ENCODE peak calls at places on chromosomes 11 and 22, in nine cellular contexts. One of them, this sample, is unnamed. For H3K4me1, the result is how much of the 10 kb centered on the place peaks cover.

GRCh38 chr11:29507381-29507780 is 509.4 kb downstream of the KCNA4 start:
- DNase-seq in tibial nerve: no peak
- DNase-seq in effector memory CD4-positive, alpha-beta T cell: no peak
- DNase-seq in heart right ventricle: no peak
- DNase-seq in A549: no peak
- DNase-seq in ovary: no peak
- DNase-seq in Peyer's patch: no peak
- DNase-seq in MM.1S: no peak
- DNase-seq in neural progenitor cell: no peak
- DNase-seq in this sample: no peak

GRCh38 chr11:111834432-111835163 is 36.8 kb downstream of the ALG9 start:
- DNase-seq in neural progenitor cell: no peak
- DNase-seq in ovary: no peak
- DNase-seq in Peyer's patch: no peak
- DNase-seq in tibial nerve: no peak
- DNase-seq in A549: no peak
- DNase-seq in heart right ventricle: no peak
- DNase-seq in MM.1S: no peak
- DNase-seq in effector memory CD4-positive, alpha-beta T cell: no peak
- DNase-seq in this sample: no peak

GRCh38 chr11:48005133-48005532 is 24.8 kb downstream of the PTPRJ start:
- DNase-seq in tibial nerve: no peak
- DNase-seq in neural progenitor cell: no peak
- DNase-seq in Peyer's patch: no peak
- DNase-seq in MM.1S: peak
- DNase-seq in heart right ventricle: no peak
- DNase-seq in ovary: no peak
- DNase-seq in A549: no peak
- DNase-seq in effector memory CD4-positive, alpha-beta T cell: no peak
- DNase-seq in this sample: peak

GRCh38 chr11:70415176-70415575 is 16.8 kb downstream of the CTTN start:
- DNase-seq in A549: peak
- DNase-seq in heart right ventricle: no peak
- DNase-seq in ovary: no peak
- DNase-seq in effector memory CD4-positive, alpha-beta T cell: no peak
- DNase-seq in tibial nerve: peak
- DNase-seq in Peyer's patch: no peak
- DNase-seq in neural progenitor cell: no peak
- DNase-seq in MM.1S: no peak
- DNase-seq in this sample: no peak

GRCh38 chr11:96357794-96358193 is 14.8 kb upstream of the MAML2 start:
- DNase-seq in ovary: no peak
- DNase-seq in A549: no peak
- DNase-seq in MM.1S: no peak
- DNase-seq in tibial nerve: no peak
- DNase-seq in neural progenitor cell: no peak
- DNase-seq in Peyer's patch: no peak
- DNase-seq in heart right ventricle: no peak
- DNase-seq in effector memory CD4-positive, alpha-beta T cell: no peak
- DNase-seq in this sample: no peak

GRCh38 chr22:31272522-31273446 is 19.5 kb downstream of the PIK3IP1 start:
- DNase-seq in tibial nerve: peak
- DNase-seq in A549: peak
- DNase-seq in heart right ventricle: peak
- DNase-seq in effector memory CD4-positive, alpha-beta T cell: no peak
- DNase-seq in neural progenitor cell: peak
- DNase-seq in Peyer's patch: peak
- DNase-seq in MM.1S: peak
- DNase-seq in ovary: peak
- DNase-seq in this sample: no peak

GRCh38 chr11:61923166-61924015 is 6.0 kb upstream of the RAB3IL1 start:
- DNase-seq in MM.1S: peak
- DNase-seq in ovary: peak
- DNase-seq in A549: no peak
- DNase-seq in tibial nerve: peak
- DNase-seq in neural progenitor cell: peak
- DNase-seq in effector memory CD4-positive, alpha-beta T cell: no peak
- DNase-seq in Peyer's patch: peak
- DNase-seq in heart right ventricle: peak
- DNase-seq in this sample: no peak

GRCh38 chr22:46585340-46586122 is 34.7 kb upstream of the GRAMD4 start:
- DNase-seq in ovary: no peak
- DNase-seq in MM.1S: no peak
- DNase-seq in Peyer's patch: no peak
- DNase-seq in effector memory CD4-positive, alpha-beta T cell: no peak
- DNase-seq in A549: no peak
- DNase-seq in neural progenitor cell: peak
- DNase-seq in heart right ventricle: no peak
- DNase-seq in tibial nerve: no peak
- DNase-seq in this sample: no peak

GRCh38 chr11:45318516-45318915 is 32.4 kb upstream of the SYT13 start:
- DNase-seq in heart right ventricle: no peak
- DNase-seq in Peyer's patch: no peak
- DNase-seq in effector memory CD4-positive, alpha-beta T cell: no peak
- DNase-seq in neural progenitor cell: no peak
- DNase-seq in A549: no peak
- DNase-seq in MM.1S: no peak
- DNase-seq in tibial nerve: no peak
- DNase-seq in ovary: no peak
- DNase-seq in this sample: no peak

GRCh38 chr11:125214466-125215204 is 50.1 kb downstream of the PKNOX2 start:
- DNase-seq in tibial nerve: no peak
- DNase-seq in MM.1S: no peak
- DNase-seq in effector memory CD4-positive, alpha-beta T cell: no peak
- DNase-seq in ovary: peak
- DNase-seq in neural progenitor cell: peak
- DNase-seq in A549: no peak
- DNase-seq in heart right ventricle: peak
- DNase-seq in Peyer's patch: no peak
- DNase-seq in this sample: no peak

DNA sequence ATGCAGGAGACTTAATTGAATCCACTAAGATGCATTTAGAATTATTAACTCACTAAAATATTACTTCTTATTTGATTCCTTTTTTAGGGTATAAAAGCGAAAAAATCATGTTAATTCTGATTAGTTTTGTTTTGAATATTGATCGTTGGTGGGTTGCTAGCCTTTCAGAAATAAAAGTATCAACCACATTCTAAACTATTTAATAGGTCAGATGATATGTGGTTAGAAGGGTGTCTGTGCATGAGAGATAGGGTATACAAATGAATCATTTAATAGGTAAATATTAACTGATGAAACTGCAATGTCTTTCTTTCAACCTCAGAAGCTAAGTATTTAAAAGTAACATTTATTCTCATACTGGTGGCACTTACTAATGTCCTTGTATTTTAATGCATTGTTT is 515.1 kb downstream of the CNTN5 start:
- DNase-seq in ovary: no peak
- DNase-seq in neural progenitor cell: no peak
- DNase-seq in effector memory CD4-positive, alpha-beta T cell: no peak
- DNase-seq in MM.1S: no peak
- DNase-seq in A549: no peak
- DNase-seq in tibial nerve: no peak
- DNase-seq in Peyer's patch: no peak
- DNase-seq in heart right ventricle: no peak
- DNase-seq in this sample: no peak
- H3K4me1 ChIP-seq in ovary: under half
- H3K4me1 ChIP-seq in neural progenitor cell: under half
- H3K4me1 ChIP-seq in effector memory CD4-positive, alpha-beta T cell: under half
- H3K4me1 ChIP-seq in MM.1S: under half
- H3K4me1 ChIP-seq in A549: under half
- H3K4me1 ChIP-seq in tibial nerve: under half
- H3K4me1 ChIP-seq in Peyer's patch: under half
- H3K4me1 ChIP-seq in heart right ventricle: under half
- H3K4me1 ChIP-seq in this sample: under half

GRCh38 chr11:32392840-32393239 is 42.5 kb downstream of the WT1 start:
- DNase-seq in effector memory CD4-positive, alpha-beta T cell: no peak
- DNase-seq in heart right ventricle: no peak
- DNase-seq in Peyer's patch: no peak
- DNase-seq in neural progenitor cell: no peak
- DNase-seq in tibial nerve: no peak
- DNase-seq in A549: no peak
- DNase-seq in ovary: no peak
- DNase-seq in MM.1S: no peak
- DNase-seq in this sample: no peak
- H3K27ac ChIP-seq in effector memory CD4-positive, alpha-beta T cell: no peak
- H3K27ac ChIP-seq in heart right ventricle: no peak
- H3K27ac ChIP-seq in Peyer's patch: no peak
- H3K27ac ChIP-seq in neural progenitor cell: no peak
- H3K27ac ChIP-seq in tibial nerve: no peak
- H3K27ac ChIP-seq in A549: no peak
- H3K27ac ChIP-seq in ovary: no peak
- H3K27ac ChIP-seq in MM.1S: no peak
- H3K27ac ChIP-seq in this sample: no peak

GRCh38 chr22:38214248-38215056 is 12.7 kb downstream of the MAFF start:
- DNase-seq in tibial nerve: no peak
- DNase-seq in Peyer's patch: peak
- DNase-seq in ovary: peak
- DNase-seq in neural progenitor cell: peak
- DNase-seq in effector memory CD4-positive, alpha-beta T cell: peak
- DNase-seq in A549: no peak
- DNase-seq in heart right ventricle: peak
- DNase-seq in MM.1S: peak
- DNase-seq in this sample: peak
- H3K4me3 ChIP-seq in tibial nerve: peak
- H3K4me3 ChIP-seq in Peyer's patch: peak
- H3K4me3 ChIP-seq in ovary: no peak
- H3K4me3 ChIP-seq in neural progenitor cell: peak
- H3K4me3 ChIP-seq in effector memory CD4-positive, alpha-beta T cell: peak
- H3K4me3 ChIP-seq in A549: no peak
- H3K4me3 ChIP-seq in heart right ventricle: no peak
- H3K4me3 ChIP-seq in MM.1S: peak
- H3K4me3 ChIP-seq in this sample: no peak

GRCh38 chr22:39535831-39536449 is 3.4 kb upstream of the RPS19BP1 start:
- DNase-seq in A549: no peak
- DNase-seq in neural progenitor cell: no peak
- DNase-seq in effector memory CD4-positive, alpha-beta T cell: no peak
- DNase-seq in tibial nerve: no peak
- DNase-seq in MM.1S: no peak
- DNase-seq in Peyer's patch: no peak
- DNase-seq in heart right ventricle: no peak
- DNase-seq in ovary: no peak
- DNase-seq in this sample: no peak

GRCh38 chr22:39535302-39535805 is 2.8 kb upstream of the RPS19BP1 start:
- DNase-seq in Peyer's patch: no peak
- DNase-seq in neural progenitor cell: no peak
- DNase-seq in tibial nerve: no peak
- DNase-seq in effector memory CD4-positive, alpha-beta T cell: no peak
- DNase-seq in A549: no peak
- DNase-seq in ovary: no peak
- DNase-seq in heart right ventricle: no peak
- DNase-seq in MM.1S: no peak
- DNase-seq in this sample: peak

GRCh38 chr22:39534591-39535301 is 2.2 kb upstream of the RPS19BP1 start:
- DNase-seq in heart right ventricle: peak
- DNase-seq in A549: peak
- DNase-seq in ovary: peak
- DNase-seq in effector memory CD4-positive, alpha-beta T cell: peak
- DNase-seq in MM.1S: peak
- DNase-seq in tibial nerve: peak
- DNase-seq in Peyer's patch: peak
- DNase-seq in neural progenitor cell: peak
- DNase-seq in this sample: peak

GRCh38 chr22:39532215-39533071 is at the start of gene RPS19BP1:
- DNase-seq in Peyer's patch: peak
- DNase-seq in neural progenitor cell: peak
- DNase-seq in effector memory CD4-positive, alpha-beta T cell: peak
- DNase-seq in MM.1S: peak
- DNase-seq in tibial nerve: peak
- DNase-seq in A549: peak
- DNase-seq in ovary: peak
- DNase-seq in heart right ventricle: peak
- DNase-seq in this sample: peak

GRCh38 chr22:39534092-39534506 is 1.6 kb upstream of the RPS19BP1 start:
- DNase-seq in Peyer's patch: no peak
- DNase-seq in tibial nerve: no peak
- DNase-seq in A549: no peak
- DNase-seq in heart right ventricle: no peak
- DNase-seq in effector memory CD4-positive, alpha-beta T cell: no peak
- DNase-seq in MM.1S: no peak
- DNase-seq in ovary: no peak
- DNase-seq in neural progenitor cell: no peak
- DNase-seq in this sample: no peak
- H3K4me1 ChIP-seq in Peyer's patch: under half
- H3K4me1 ChIP-seq in tibial nerve: under half
- H3K4me1 ChIP-seq in A549: under half
- H3K4me1 ChIP-seq in heart right ventricle: under half
- H3K4me1 ChIP-seq in effector memory CD4-positive, alpha-beta T cell: under half
- H3K4me1 ChIP-seq in MM.1S: under half
- H3K4me1 ChIP-seq in ovary: under half
- H3K4me1 ChIP-seq in neural progenitor cell: under half
- H3K4me1 ChIP-seq in this sample: under half